ENCODE peak calls at places on chromosomes 7 and 10, in ten cellular contexts. One of them, this sample, is unnamed.

GRCh38 chr7:102859084-102859798 is 53.6 kb upstream of the LRRC17 start:
- DNase-seq in heart left ventricle: no peak
- DNase-seq in HepG2: no peak
- DNase-seq in transverse colon: no peak
- DNase-seq in spleen: no peak
- DNase-seq in IMR-90: no peak
- DNase-seq in adrenal gland: no peak
- DNase-seq in prostate gland: no peak
- DNase-seq in gastrocnemius medialis: no peak
- DNase-seq in esophagus muscularis mucosa: peak; percentile 80
- DNase-seq in this sample: no peak

GRCh38 chr10:62635127-62635526 is 169.4 kb upstream of the ADO start:
- DNase-seq in esophagus muscularis mucosa: no peak
- DNase-seq in adrenal gland: no peak
- DNase-seq in gastrocnemius medialis: no peak
- DNase-seq in IMR-90: no peak
- DNase-seq in HepG2: no peak
- DNase-seq in heart left ventricle: no peak
- DNase-seq in spleen: no peak
- DNase-seq in transverse colon: no peak
- DNase-seq in prostate gland: no peak
- DNase-seq in this sample: no peak

GRCh38 chr10:67607472-67607871 is 88.5 kb downstream of the CTNNA3 start:
- DNase-seq in heart left ventricle: no peak
- DNase-seq in adrenal gland: no peak
- DNase-seq in gastrocnemius medialis: peak; percentile 13
- DNase-seq in transverse colon: no peak
- DNase-seq in esophagus muscularis mucosa: no peak
- DNase-seq in prostate gland: no peak
- DNase-seq in spleen: no peak
- DNase-seq in HepG2: no peak
- DNase-seq in IMR-90: peak; percentile 33
- DNase-seq in this sample: no peak

GRCh38 chr10:101562231-101562630 is 25.8 kb downstream of the POLL start:
- DNase-seq in IMR-90: no peak
- DNase-seq in transverse colon: no peak
- DNase-seq in heart left ventricle: no peak
- DNase-seq in prostate gland: no peak
- DNase-seq in esophagus muscularis mucosa: no peak
- DNase-seq in gastrocnemius medialis: no peak
- DNase-seq in HepG2: no peak
- DNase-seq in adrenal gland: no peak
- DNase-seq in spleen: no peak
- DNase-seq in this sample: no peak

GRCh38 chr7:116644628-116645027 is 27.4 kb upstream of the MET start:
- DNase-seq in heart left ventricle: no peak
- DNase-seq in HepG2: no peak
- DNase-seq in transverse colon: no peak
- DNase-seq in IMR-90: no peak
- DNase-seq in prostate gland: no peak
- DNase-seq in spleen: no peak
- DNase-seq in adrenal gland: no peak
- DNase-seq in gastrocnemius medialis: no peak
- DNase-seq in esophagus muscularis mucosa: no peak
- DNase-seq in this sample: no peak

GRCh38 chr7:125892434-125892833 is 962.8 kb upstream of the POT1 start:
- DNase-seq in esophagus muscularis mucosa: no peak
- DNase-seq in adrenal gland: no peak
- DNase-seq in transverse colon: no peak
- DNase-seq in IMR-90: no peak
- DNase-seq in prostate gland: no peak
- DNase-seq in gastrocnemius medialis: no peak
- DNase-seq in heart left ventricle: no peak
- DNase-seq in HepG2: no peak
- DNase-seq in spleen: no peak
- DNase-seq in this sample: no peak

GRCh38 chr10:74881253-74881884 is 55.0 kb downstream of the KAT6B start:
- DNase-seq in adrenal gland: no peak
- DNase-seq in HepG2: peak; percentile 42
- DNase-seq in spleen: no peak
- DNase-seq in gastrocnemius medialis: no peak
- DNase-seq in prostate gland: no peak
- DNase-seq in heart left ventricle: no peak
- DNase-seq in transverse colon: no peak
- DNase-seq in IMR-90: no peak
- DNase-seq in esophagus muscularis mucosa: no peak
- DNase-seq in this sample: no peak

GRCh38 chr7:65325793-65326432 is 47.7 kb upstream of the ZNF92 start:
- DNase-seq in prostate gland: no peak
- DNase-seq in adrenal gland: no peak
- DNase-seq in transverse colon: no peak
- DNase-seq in spleen: no peak
- DNase-seq in esophagus muscularis mucosa: peak; percentile 29
- DNase-seq in HepG2: no peak
- DNase-seq in heart left ventricle: no peak
- DNase-seq in gastrocnemius medialis: no peak
- DNase-seq in IMR-90: peak; percentile 6
- DNase-seq in this sample: no peak

GRCh38 chr7:33705333-33705833 is 200.0 kb upstream of the BMPER start:
- DNase-seq in transverse colon: no peak
- DNase-seq in IMR-90: no peak
- DNase-seq in spleen: no peak
- DNase-seq in HepG2: no peak
- DNase-seq in gastrocnemius medialis: no peak
- DNase-seq in adrenal gland: no peak
- DNase-seq in heart left ventricle: no peak
- DNase-seq in esophagus muscularis mucosa: no peak
- DNase-seq in prostate gland: no peak
- DNase-seq in this sample: no peak

GRCh38 chr7:139557857-139558581 is 34.5 kb downstream of the CLEC2L start:
- DNase-seq in adrenal gland: no peak
- DNase-seq in spleen: peak; percentile 28
- DNase-seq in heart left ventricle: no peak
- DNase-seq in prostate gland: no peak
- DNase-seq in esophagus muscularis mucosa: no peak
- DNase-seq in IMR-90: no peak
- DNase-seq in transverse colon: peak; percentile 23
- DNase-seq in HepG2: no peak
- DNase-seq in gastrocnemius medialis: no peak
- DNase-seq in this sample: no peak

GRCh38 chr7:100642534-100642907 is 1.2 kb upstream of the TFR2 start:
- DNase-seq in IMR-90: no peak
- DNase-seq in spleen: peak; percentile 85
- DNase-seq in transverse colon: peak; percentile 58
- DNase-seq in heart left ventricle: no peak
- DNase-seq in gastrocnemius medialis: no peak
- DNase-seq in adrenal gland: no peak
- DNase-seq in HepG2: peak; percentile 38
- DNase-seq in esophagus muscularis mucosa: no peak
- DNase-seq in prostate gland: no peak
- DNase-seq in this sample: no peak

GRCh38 chr10:48439581-48440041 is 133.1 kb downstream of the MAPK8 start:
- DNase-seq in spleen: peak; percentile 46
- DNase-seq in HepG2: peak; percentile 65
- DNase-seq in transverse colon: peak; percentile 52
- DNase-seq in heart left ventricle: no peak
- DNase-seq in prostate gland: no peak
- DNase-seq in esophagus muscularis mucosa: no peak
- DNase-seq in IMR-90: peak; percentile 27
- DNase-seq in gastrocnemius medialis: no peak
- DNase-seq in adrenal gland: no peak
- DNase-seq in this sample: no peak

GRCh38 chr10:112912441-112912911 is 37.6 kb upstream of the TCF7L2 start:
- DNase-seq in spleen: no peak
- DNase-seq in gastrocnemius medialis: no peak
- DNase-seq in adrenal gland: no peak
- DNase-seq in IMR-90: peak; percentile 25
- DNase-seq in esophagus muscularis mucosa: no peak
- DNase-seq in prostate gland: no peak
- DNase-seq in HepG2: peak; percentile 58
- DNase-seq in transverse colon: peak; percentile 30
- DNase-seq in heart left ventricle: no peak
- DNase-seq in this sample: peak; percentile 53

GRCh38 chr10:7302393-7303054 is 108.3 kb downstream of the SFMBT2 start:
- DNase-seq in transverse colon: no peak
- DNase-seq in heart left ventricle: no peak
- DNase-seq in adrenal gland: no peak
- DNase-seq in gastrocnemius medialis: no peak
- DNase-seq in IMR-90: peak; percentile 2
- DNase-seq in prostate gland: peak; percentile 26
- DNase-seq in esophagus muscularis mucosa: no peak
- DNase-seq in spleen: no peak
- DNase-seq in HepG2: no peak
- DNase-seq in this sample: peak; percentile 62

GRCh38 chr7:379456-380225 is 89.7 kb downstream of the FOXL3 start:
- DNase-seq in heart left ventricle: peak; percentile 39
- DNase-seq in prostate gland: no peak
- DNase-seq in esophagus muscularis mucosa: no peak
- DNase-seq in adrenal gland: peak; percentile 17
- DNase-seq in IMR-90: no peak
- DNase-seq in transverse colon: peak; percentile 18
- DNase-seq in spleen: peak; percentile 78
- DNase-seq in gastrocnemius medialis: no peak
- DNase-seq in HepG2: no peak
- DNase-seq in this sample: peak; percentile 30

DNA sequence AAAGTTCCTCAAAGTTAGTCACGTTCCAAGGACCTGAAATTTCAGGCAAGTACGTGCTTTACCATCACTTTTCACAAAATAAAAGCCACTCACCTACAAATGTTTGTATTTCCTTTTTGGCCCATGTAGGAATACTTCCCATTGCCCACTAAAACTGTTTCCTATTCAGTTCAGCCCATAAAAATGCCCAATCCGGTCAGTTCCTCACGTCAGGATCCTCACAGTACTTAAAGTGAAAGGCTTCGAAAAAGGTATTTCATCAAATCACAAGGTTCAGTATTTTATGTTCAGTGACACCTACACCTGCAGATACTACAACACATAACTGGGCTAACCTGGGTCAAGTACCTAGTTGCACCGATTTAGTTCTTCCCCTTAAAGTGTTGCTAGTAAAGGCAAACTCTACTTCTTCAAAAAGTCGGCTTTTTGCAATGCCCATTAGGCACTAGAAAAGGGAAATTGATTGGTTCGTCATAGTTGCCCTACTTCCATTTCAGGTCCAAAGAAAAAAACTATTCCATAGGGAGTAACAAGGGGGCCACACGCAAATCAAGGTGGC is 1.1 kb downstream of the SNX13 start:
- DNase-seq in heart left ventricle: no peak
- DNase-seq in adrenal gland: no peak
- DNase-seq in spleen: no peak
- DNase-seq in IMR-90: peak; percentile 30
- DNase-seq in esophagus muscularis mucosa: no peak
- DNase-seq in prostate gland: peak; percentile 7
- DNase-seq in gastrocnemius medialis: no peak
- DNase-seq in transverse colon: no peak
- DNase-seq in HepG2: peak; percentile 16
- DNase-seq in this sample: no peak
- H3K4me1 ChIP-seq in heart left ventricle: peaks cover 60% of the 10 kb centered on the region
- H3K4me1 ChIP-seq in adrenal gland: peaks cover 17% of the 10 kb centered on the region
- H3K4me1 ChIP-seq in spleen: peaks cover 57% of the 10 kb centered on the region
- H3K4me1 ChIP-seq in IMR-90: no peaks in the 10 kb centered on the region
- H3K4me1 ChIP-seq in esophagus muscularis mucosa: peaks cover 53% of the 10 kb centered on the region
- H3K4me1 ChIP-seq in prostate gland: peaks cover 3% of the 10 kb centered on the region
- H3K4me1 ChIP-seq in gastrocnemius medialis: peaks cover 54% of the 10 kb centered on the region
- H3K4me1 ChIP-seq in transverse colon: peaks cover 53% of the 10 kb centered on the region
- H3K4me1 ChIP-seq in HepG2: peaks cover 45% of the 10 kb centered on the region
- H3K4me1 ChIP-seq in this sample: no peaks in the 10 kb centered on the region

DNA sequence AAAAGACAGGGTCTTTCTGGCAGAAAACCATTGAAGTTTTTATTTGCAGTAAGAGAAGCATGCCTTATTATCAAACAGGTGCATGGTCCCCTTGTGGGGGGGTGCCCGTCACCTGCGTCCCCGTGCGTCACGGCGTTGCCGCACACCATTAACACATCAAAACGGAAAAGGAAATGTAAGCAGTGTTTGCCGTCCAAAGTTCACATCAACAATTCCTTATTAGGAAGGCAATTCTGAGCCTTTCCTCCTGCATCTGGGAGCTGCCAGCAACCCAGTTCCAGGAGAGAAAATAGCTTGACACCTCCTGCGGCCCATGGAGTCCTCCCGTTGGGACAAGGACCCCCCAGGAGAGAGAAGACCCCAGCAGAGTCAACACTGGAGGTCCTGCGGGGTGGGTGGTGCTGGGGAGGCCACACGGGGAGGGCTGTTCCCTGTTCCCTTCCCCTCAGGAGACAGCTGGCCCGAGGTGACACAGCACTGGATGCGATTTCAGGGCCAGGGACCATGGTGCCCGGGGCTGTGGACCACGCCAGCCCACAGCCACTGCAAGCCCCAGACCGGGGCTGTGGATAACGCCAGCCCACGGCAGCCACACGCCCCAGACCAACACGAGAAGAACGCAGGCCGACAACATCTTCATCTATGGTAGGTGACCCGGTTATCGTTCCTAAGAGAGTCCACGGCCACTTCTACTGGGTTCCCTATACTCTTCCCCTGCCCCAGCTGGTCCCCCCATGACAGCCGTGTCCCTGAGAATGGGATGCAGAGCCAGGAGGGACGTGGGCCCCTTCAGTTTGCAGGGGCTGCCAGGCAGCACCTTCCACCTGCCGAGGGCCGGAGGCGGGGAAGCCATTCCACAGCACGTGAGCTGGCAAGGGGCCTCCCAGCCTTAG is 39.4 kb downstream of the DIP2C start:
- DNase-seq in transverse colon: peak; percentile 87
- DNase-seq in esophagus muscularis mucosa: no peak
- DNase-seq in prostate gland: no peak
- DNase-seq in heart left ventricle: no peak
- DNase-seq in adrenal gland: no peak
- DNase-seq in HepG2: peak; percentile 93
- DNase-seq in IMR-90: peak; percentile 82
- DNase-seq in gastrocnemius medialis: no peak
- DNase-seq in spleen: no peak
- DNase-seq in this sample: peak; percentile 72
- TF ChIP-seq POLR2A in transverse colon: peak; percentile 86
- TF ChIP-seq POLR2A in esophagus muscularis mucosa: peak; percentile 16
- TF ChIP-seq POLR2A in prostate gland: no peak
- TF ChIP-seq POLR2A in heart left ventricle: no peak
- TF ChIP-seq POLR2A in adrenal gland: no peak
- TF ChIP-seq POLR2A in HepG2: peak; percentile 64
- TF ChIP-seq POLR2A in IMR-90: no peak
- TF ChIP-seq POLR2A in gastrocnemius medialis: peak; percentile 15
- TF ChIP-seq POLR2A in spleen: no peak
- TF ChIP-seq POLR2A in this sample: no peak

GRCh38 chr7:75739796-75740672 is 1.3 kb upstream of the HIP1 start:
- DNase-seq in spleen: no peak
- DNase-seq in esophagus muscularis mucosa: no peak
- DNase-seq in IMR-90: peak; percentile 62
- DNase-seq in prostate gland: no peak
- DNase-seq in HepG2: no peak
- DNase-seq in heart left ventricle: no peak
- DNase-seq in transverse colon: no peak
- DNase-seq in gastrocnemius medialis: no peak
- DNase-seq in adrenal gland: no peak
- DNase-seq in this sample: no peak
- TF ChIP-seq CTCF in spleen: no peak
- TF ChIP-seq CTCF in esophagus muscularis mucosa: no peak
- TF ChIP-seq CTCF in IMR-90: no peak
- TF ChIP-seq CTCF in prostate gland: no peak
- TF ChIP-seq CTCF in HepG2: no peak
- TF ChIP-seq CTCF in heart left ventricle: no peak
- TF ChIP-seq CTCF in transverse colon: no peak
- TF ChIP-seq CTCF in gastrocnemius medialis: no peak
- TF ChIP-seq CTCF in adrenal gland: no peak
- TF ChIP-seq CTCF in this sample: no peak

GRCh38 chr7:151730591-151730990 is 146.3 kb downstream of the PRKAG2 start:
- DNase-seq in HepG2: no peak
- DNase-seq in heart left ventricle: no peak
- DNase-seq in prostate gland: no peak
- DNase-seq in spleen: no peak
- DNase-seq in transverse colon: no peak
- DNase-seq in gastrocnemius medialis: no peak
- DNase-seq in adrenal gland: no peak
- DNase-seq in esophagus muscularis mucosa: no peak
- DNase-seq in IMR-90: no peak
- DNase-seq in this sample: no peak
- H3K4me1 ChIP-seq in HepG2: peaks cover 9% of the 10 kb centered on the region
- H3K4me1 ChIP-seq in heart left ventricle: peaks cover 31% of the 10 kb centered on the region
- H3K4me1 ChIP-seq in prostate gland: no peaks in the 10 kb centered on the region
- H3K4me1 ChIP-seq in spleen: peaks cover 12% of the 10 kb centered on the region
- H3K4me1 ChIP-seq in transverse colon: peaks cover 12% of the 10 kb centered on the region
- H3K4me1 ChIP-seq in gastrocnemius medialis: peaks cover 6% of the 10 kb centered on the region
- H3K4me1 ChIP-seq in adrenal gland: no peaks in the 10 kb centered on the region
- H3K4me1 ChIP-seq in esophagus muscularis mucosa: peaks cover 36% of the 10 kb centered on the region
- H3K4me1 ChIP-seq in IMR-90: peaks cover 19% of the 10 kb centered on the region
- H3K4me1 ChIP-seq in this sample: peaks cover 7% of the 10 kb centered on the region